ENCODE peak calls at places on chromosomes 6 and 20, in eight cellular contexts. One of them, this sample, is unnamed.
A peak's percentile ranks its signal among the peaks of the same experiment; 100 is the strongest.

GRCh38 chr20:50172347-50173013 is 18.1 kb upstream of the CEBPB start:
- DNase-seq in upper lobe of right lung: peak; percentile 94
- DNase-seq in PC-3: no peak
- DNase-seq in Peyer's patch: peak; percentile 25
- DNase-seq in MM.1S: no peak
- DNase-seq in left ventricle myocardium inferior: peak; percentile 92
- DNase-seq in A549: peak; percentile 95
- DNase-seq in fibroblast of lung: peak; percentile 66
- DNase-seq in this sample: peak; percentile 96

GRCh38 chr6:75084872-75085381 is 120.9 kb downstream of the COL12A1 start:
- DNase-seq in MM.1S: no peak
- DNase-seq in fibroblast of lung: no peak
- DNase-seq in upper lobe of right lung: peak; percentile 76
- DNase-seq in A549: no peak
- DNase-seq in PC-3: no peak
- DNase-seq in Peyer's patch: no peak
- DNase-seq in left ventricle myocardium inferior: no peak
- DNase-seq in this sample: no peak

GRCh38 chr6:14910692-14911547 is 334.9 kb upstream of the JARID2 start:
- DNase-seq in left ventricle myocardium inferior: peak; percentile 35
- DNase-seq in PC-3: no peak
- DNase-seq in Peyer's patch: peak; percentile 68
- DNase-seq in upper lobe of right lung: peak; percentile 77
- DNase-seq in fibroblast of lung: no peak
- DNase-seq in A549: no peak
- DNase-seq in MM.1S: no peak
- DNase-seq in this sample: peak; percentile 56

GRCh38 chr20:62805711-62806382 is 1.2 kb downstream of the OGFR start:
- DNase-seq in MM.1S: no peak
- DNase-seq in fibroblast of lung: no peak
- DNase-seq in upper lobe of right lung: peak; percentile 84
- DNase-seq in A549: no peak
- DNase-seq in Peyer's patch: no peak
- DNase-seq in left ventricle myocardium inferior: no peak
- DNase-seq in PC-3: no peak
- DNase-seq in this sample: peak; percentile 61

GRCh38 chr6:132962936-132963579 is 148.7 kb downstream of the RPS12 start:
- DNase-seq in PC-3: peak; percentile 80
- DNase-seq in A549: peak; percentile 38
- DNase-seq in upper lobe of right lung: peak; percentile 73
- DNase-seq in left ventricle myocardium inferior: peak; percentile 60
- DNase-seq in Peyer's patch: peak; percentile 35
- DNase-seq in fibroblast of lung: peak; percentile 57
- DNase-seq in MM.1S: peak; percentile 69
- DNase-seq in this sample: peak; percentile 71

GRCh38 chr6:16800942-16801341 is 39.7 kb upstream of the ATXN1 start:
- DNase-seq in MM.1S: no peak
- DNase-seq in A549: no peak
- DNase-seq in upper lobe of right lung: no peak
- DNase-seq in Peyer's patch: no peak
- DNase-seq in fibroblast of lung: peak; percentile 60
- DNase-seq in left ventricle myocardium inferior: no peak
- DNase-seq in PC-3: peak; percentile 62
- DNase-seq in this sample: no peak

GRCh38 chr20:3398681-3399252 is 8.7 kb downstream of the DNAAF9 start:
- DNase-seq in Peyer's patch: no peak
- DNase-seq in PC-3: peak; percentile 31
- DNase-seq in MM.1S: no peak
- DNase-seq in fibroblast of lung: peak; percentile 60
- DNase-seq in upper lobe of right lung: no peak
- DNase-seq in left ventricle myocardium inferior: no peak
- DNase-seq in A549: no peak
- DNase-seq in this sample: no peak

GRCh38 chr6:1627884-1628550 is 18.3 kb downstream of the FOXC1 start:
- DNase-seq in A549: no peak
- DNase-seq in Peyer's patch: no peak
- DNase-seq in left ventricle myocardium inferior: no peak
- DNase-seq in MM.1S: no peak
- DNase-seq in fibroblast of lung: no peak
- DNase-seq in PC-3: no peak
- DNase-seq in upper lobe of right lung: no peak
- DNase-seq in this sample: no peak

GRCh38 chr20:53870426-53871199 is 199.8 kb downstream of the BCAS1 start:
- DNase-seq in MM.1S: peak; percentile 22
- DNase-seq in Peyer's patch: no peak
- DNase-seq in PC-3: peak; percentile 54
- DNase-seq in left ventricle myocardium inferior: no peak
- DNase-seq in upper lobe of right lung: no peak
- DNase-seq in A549: no peak
- DNase-seq in fibroblast of lung: no peak
- DNase-seq in this sample: no peak

GRCh38 chr6:46468611-46469010 is 22.6 kb downstream of the RCAN2 start:
- DNase-seq in upper lobe of right lung: no peak
- DNase-seq in A549: no peak
- DNase-seq in Peyer's patch: no peak
- DNase-seq in left ventricle myocardium inferior: no peak
- DNase-seq in MM.1S: no peak
- DNase-seq in fibroblast of lung: no peak
- DNase-seq in PC-3: no peak
- DNase-seq in this sample: no peak

DNA sequence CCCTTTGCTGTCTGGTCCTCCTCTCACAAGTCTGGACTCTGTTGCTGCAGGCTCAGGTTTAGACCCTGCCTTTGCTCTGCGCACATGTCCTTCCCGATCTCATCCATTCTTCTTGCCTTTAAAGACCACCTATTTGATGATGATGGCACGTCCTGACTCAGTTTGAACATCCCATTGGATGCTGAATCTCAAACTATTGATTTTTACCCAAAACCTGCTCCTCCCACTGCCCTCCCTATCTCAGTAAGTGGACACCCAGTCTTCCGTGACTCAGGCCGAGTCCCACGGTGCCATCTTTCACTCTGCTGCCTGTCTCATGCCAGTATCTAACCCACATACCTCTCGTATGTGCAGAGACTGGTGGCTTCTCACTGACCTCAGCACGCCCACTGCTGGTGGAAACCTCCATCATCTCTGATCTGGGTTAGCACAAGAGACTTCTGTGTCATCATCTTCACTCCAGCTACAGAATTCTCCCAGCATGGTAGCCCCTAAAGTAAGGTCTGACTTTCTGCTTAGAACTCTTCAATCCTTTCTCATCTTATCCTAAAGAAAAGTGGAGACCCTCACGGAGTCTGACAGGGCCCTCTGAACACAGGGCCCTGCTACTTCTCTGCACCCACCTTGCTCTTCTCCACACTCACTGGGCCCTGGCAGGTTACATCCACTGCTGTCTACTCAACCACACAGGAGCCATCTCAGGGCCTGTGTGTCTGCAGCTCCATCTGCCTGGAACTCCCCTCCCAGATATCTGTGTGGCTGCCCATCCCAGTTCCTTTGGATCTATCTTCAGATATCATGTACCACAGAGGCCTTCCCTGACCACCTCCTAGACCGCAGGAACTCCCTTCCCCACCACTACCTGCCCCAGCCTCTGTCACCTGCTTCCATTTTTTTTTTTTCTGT is 387.1 kb upstream of the AGPAT4 start:
- DNase-seq in Peyer's patch: no peak
- DNase-seq in A549: no peak
- DNase-seq in fibroblast of lung: no peak
- DNase-seq in PC-3: peak; percentile 14
- DNase-seq in MM.1S: no peak
- DNase-seq in left ventricle myocardium inferior: no peak
- DNase-seq in upper lobe of right lung: no peak
- DNase-seq in this sample: no peak
- TF ChIP-seq CTCF in Peyer's patch: no peak
- TF ChIP-seq CTCF in A549: no peak
- TF ChIP-seq CTCF in fibroblast of lung: no peak
- TF ChIP-seq CTCF in PC-3: no peak
- TF ChIP-seq CTCF in MM.1S: no peak
- TF ChIP-seq CTCF in left ventricle myocardium inferior: no peak
- TF ChIP-seq CTCF in upper lobe of right lung: no peak
- TF ChIP-seq CTCF in this sample: no peak

DNA sequence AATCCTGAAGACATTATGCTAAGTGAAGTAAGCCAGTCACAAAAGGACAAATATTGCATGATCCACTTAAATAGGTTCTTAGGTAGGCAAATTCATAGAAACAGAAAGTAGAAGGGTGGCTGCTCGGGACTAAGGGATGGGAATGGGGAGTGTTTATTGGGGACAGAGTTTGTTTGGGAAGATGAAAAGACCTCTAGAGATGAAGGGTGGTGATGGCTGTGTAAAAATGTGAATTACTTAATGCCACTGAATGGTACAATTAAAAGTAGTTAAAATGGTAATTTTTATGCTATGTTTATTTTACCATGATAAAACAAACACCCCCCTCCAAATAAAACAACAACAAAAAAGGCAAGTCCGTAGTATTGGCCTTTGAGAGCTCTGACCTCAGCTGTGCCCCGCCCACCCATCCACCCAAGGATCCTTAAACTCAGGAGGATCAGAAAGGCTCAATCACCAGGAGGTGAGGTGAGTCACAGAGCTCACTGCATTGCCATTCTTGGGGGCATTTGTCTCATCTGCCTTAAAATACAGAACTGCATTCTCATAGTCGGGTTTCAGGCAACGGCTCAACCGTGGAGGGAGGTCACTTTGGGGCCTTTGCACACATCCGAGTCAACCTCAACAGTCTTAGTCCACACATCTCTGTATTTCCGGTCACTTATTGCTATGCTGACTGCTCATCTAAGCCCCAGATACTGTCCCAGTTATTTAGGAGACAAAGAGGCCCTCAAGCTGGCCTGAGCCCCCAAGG is 96.7 kb downstream of the SLC22A23 start:
- DNase-seq in upper lobe of right lung: no peak
- DNase-seq in left ventricle myocardium inferior: no peak
- DNase-seq in A549: peak; percentile 20
- DNase-seq in PC-3: no peak
- DNase-seq in Peyer's patch: no peak
- DNase-seq in MM.1S: no peak
- DNase-seq in fibroblast of lung: no peak
- DNase-seq in this sample: no peak
- H3K4me1 ChIP-seq in upper lobe of right lung: peaks cover 21% of the 10 kb centered on the region
- H3K4me1 ChIP-seq in left ventricle myocardium inferior: peaks cover 28% of the 10 kb centered on the region
- H3K4me1 ChIP-seq in A549: peaks cover 56% of the 10 kb centered on the region
- H3K4me1 ChIP-seq in PC-3: peaks cover 42% of the 10 kb centered on the region
- H3K4me1 ChIP-seq in Peyer's patch: no peaks in the 10 kb centered on the region
- H3K4me1 ChIP-seq in MM.1S: peaks cover 7% of the 10 kb centered on the region
- H3K4me1 ChIP-seq in fibroblast of lung: peaks cover 2% of the 10 kb centered on the region
- H3K4me1 ChIP-seq in this sample: peaks cover 20% of the 10 kb centered on the region

DNA sequence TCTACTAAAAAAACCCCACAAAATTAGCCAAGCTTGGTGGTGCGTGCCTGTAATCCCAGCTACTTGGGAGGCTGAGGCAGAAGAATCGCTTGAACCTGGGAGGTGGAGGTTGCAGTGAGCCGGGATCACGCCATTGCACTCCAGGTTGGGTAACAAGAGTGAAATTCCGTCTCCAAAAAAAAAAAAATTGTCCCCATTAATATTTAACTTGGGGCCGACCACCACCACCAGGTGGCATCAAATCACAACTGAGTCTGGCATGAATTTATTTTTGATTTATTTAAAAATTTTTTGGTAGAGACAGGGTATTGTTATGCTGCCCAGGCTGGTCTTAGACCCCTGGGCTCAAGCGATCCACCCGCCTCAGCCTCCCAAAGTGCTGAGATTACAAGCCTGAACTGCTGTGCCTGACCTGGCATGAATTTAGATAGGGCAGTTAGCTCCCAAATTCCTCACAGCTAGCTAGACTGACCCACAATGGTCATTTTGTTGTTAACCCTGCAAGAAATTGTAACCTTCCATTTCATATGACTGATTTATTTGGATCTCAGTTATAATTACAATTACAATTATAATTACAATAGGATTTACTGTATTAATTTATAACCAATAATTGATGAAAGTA is 17.1 kb upstream of the BEND3 start:
- DNase-seq in fibroblast of lung: peak; percentile 20
- DNase-seq in PC-3: peak; percentile 53
- DNase-seq in upper lobe of right lung: no peak
- DNase-seq in MM.1S: peak; percentile 49
- DNase-seq in left ventricle myocardium inferior: no peak
- DNase-seq in A549: no peak
- DNase-seq in Peyer's patch: peak; percentile 26
- DNase-seq in this sample: no peak
- TF ChIP-seq CTCF in fibroblast of lung: peak; percentile 60
- TF ChIP-seq CTCF in PC-3: peak; percentile 54
- TF ChIP-seq CTCF in upper lobe of right lung: peak; percentile 41
- TF ChIP-seq CTCF in MM.1S: peak; percentile 48
- TF ChIP-seq CTCF in left ventricle myocardium inferior: peak; percentile 57
- TF ChIP-seq CTCF in A549: peak; percentile 45
- TF ChIP-seq CTCF in Peyer's patch: no peak
- TF ChIP-seq CTCF in this sample: peak; percentile 48

GRCh38 chr6:134468633-134469032 is 150.7 kb upstream of the SGK1 start:
- DNase-seq in MM.1S: no peak
- DNase-seq in fibroblast of lung: no peak
- DNase-seq in PC-3: no peak
- DNase-seq in A549: no peak
- DNase-seq in Peyer's patch: no peak
- DNase-seq in left ventricle myocardium inferior: no peak
- DNase-seq in upper lobe of right lung: no peak
- DNase-seq in this sample: no peak

GRCh38 chr6:134472046-134472445 is 154.1 kb upstream of the SGK1 start:
- DNase-seq in fibroblast of lung: no peak
- DNase-seq in MM.1S: no peak
- DNase-seq in A549: no peak
- DNase-seq in Peyer's patch: no peak
- DNase-seq in PC-3: no peak
- DNase-seq in left ventricle myocardium inferior: no peak
- DNase-seq in upper lobe of right lung: no peak
- DNase-seq in this sample: no peak

GRCh38 chr6:134464690-134465411 is 146.9 kb upstream of the SGK1 start:
- DNase-seq in MM.1S: no peak
- DNase-seq in upper lobe of right lung: no peak
- DNase-seq in Peyer's patch: no peak
- DNase-seq in PC-3: no peak
- DNase-seq in left ventricle myocardium inferior: no peak
- DNase-seq in fibroblast of lung: peak; percentile 97
- DNase-seq in A549: peak; percentile 15
- DNase-seq in this sample: no peak

GRCh38 chr6:134470090-134470975 is 152.4 kb upstream of the SGK1 start:
- DNase-seq in left ventricle myocardium inferior: no peak
- DNase-seq in MM.1S: no peak
- DNase-seq in upper lobe of right lung: no peak
- DNase-seq in fibroblast of lung: no peak
- DNase-seq in PC-3: no peak
- DNase-seq in Peyer's patch: no peak
- DNase-seq in A549: no peak
- DNase-seq in this sample: no peak

GRCh38 chr6:134466751-134467525 is 149.0 kb upstream of the SGK1 start:
- DNase-seq in PC-3: peak; percentile 66
- DNase-seq in left ventricle myocardium inferior: no peak
- DNase-seq in A549: peak; percentile 18
- DNase-seq in fibroblast of lung: no peak
- DNase-seq in Peyer's patch: no peak
- DNase-seq in upper lobe of right lung: no peak
- DNase-seq in MM.1S: no peak
- DNase-seq in this sample: no peak
- H3K4me1 ChIP-seq in PC-3: peaks cover 16% of the 10 kb centered on the region
- H3K4me1 ChIP-seq in left ventricle myocardium inferior: peaks cover 5% of the 10 kb centered on the region
- H3K4me1 ChIP-seq in A549: peaks cover 59% of the 10 kb centered on the region
- H3K4me1 ChIP-seq in fibroblast of lung: no peaks in the 10 kb centered on the region
- H3K4me1 ChIP-seq in Peyer's patch: no peaks in the 10 kb centered on the region
- H3K4me1 ChIP-seq in upper lobe of right lung: no peaks in the 10 kb centered on the region
- H3K4me1 ChIP-seq in MM.1S: peaks cover 3% of the 10 kb centered on the region
- H3K4me1 ChIP-seq in this sample: no peaks in the 10 kb centered on the region

This sample was measured in heart left ventricle.